ENCODE peak calls at places on chromosomes 4 and X, in ten cellular contexts. N is PC-3; U is OCI-LY7; I is CD4-positive, alpha-beta memory T cell; Y is naive thymus-derived CD4-positive, alpha-beta T cell; C is H9; Z is pancreas; K is CD8-positive, alpha-beta T cell; D is heart left ventricle; G is fibroblast of lung. W is an unnamed sample.

GRCh38 chr4:10346023-10346422 is 111.2 kb downstream of the ZNF518B start:
- DNase-seq in N (peak; percentile 34), U (no peak), I (no peak), Y (no peak), C (no peak), Z (no peak), K (no peak), D (no peak), G (no peak), W (no peak)

GRCh38 chr4:78552398-78553396 is 1.1 kb downstream of the ANXA3 start:
- DNase-seq in N (peak; percentile 92), U (no peak), I (no peak), Y (no peak), C (peak; percentile 79), Z (peak; percentile 23), K (no peak), D (no peak), G (peak; percentile 78), W (no peak)

GRCh38 chr4:82984459-82984858 is 26.2 kb downstream of the LIN54 start:
- DNase-seq in N (peak; percentile 38), U (no peak), I (no peak), Y (no peak), C (no peak), Z (no peak), K (no peak), D (no peak), G (peak; percentile 69), W (no peak)

GRCh38 chr4:121597346-121597934 is 99.3 kb downstream of the ANXA5 start:
- DNase-seq in N (peak; percentile 19), U (no peak), I (no peak), Y (no peak), C (no peak), Z (no peak), K (no peak), D (no peak), G (peak; percentile 74), W (no peak)

GRCh38 chr4:54067163-54067562 is 2.8 kb upstream of the CHIC2 start:
- DNase-seq in N (peak; percentile 97), U (no peak), I (no peak), Y (no peak), C (no peak), Z (peak; percentile 22), K (no peak), D (peak; percentile 54), G (peak; percentile 82), W (no peak)

GRCh38 chr4:18518098-18518497 is 496.5 kb upstream of the LCORL start:
- DNase-seq in N (no peak), U (no peak), I (no peak), Y (no peak), C (no peak), Z (no peak), K (no peak), D (no peak), G (no peak), W (no peak)

GRCh38 chr4:55178226-55179005 is 53.0 kb upstream of the KDR start:
- DNase-seq in N (no peak), U (no peak), I (no peak), Y (no peak), C (no peak), Z (no peak), K (no peak), D (no peak), G (no peak), W (no peak)

GRCh38 chr4:71377561-71377960 is 38.7 kb downstream of the SLC4A4 start:
- DNase-seq in N (peak; percentile 96), U (no peak), I (no peak), Y (no peak), C (no peak), Z (no peak), K (no peak), D (no peak), G (peak; percentile 92), W (no peak)

GRCh38 chr4:150315175-150315574 is 236.9 kb downstream of the DCLK2 start:
- DNase-seq in N (no peak), U (no peak), I (no peak), Y (no peak), C (no peak), Z (no peak), K (no peak), D (no peak), G (peak; percentile 58), W (no peak)

GRCh38 chrX:56729152-56729557 is at the start of gene NBDY:
- DNase-seq in N (peak; percentile 50), U (peak; percentile 67), I (peak; percentile 36), Y (no peak), C (peak; percentile 54), Z (peak; percentile 42), K (peak; percentile 1), D (peak; percentile 37), G (peak; percentile 56), W (peak; percentile 7)

GRCh38 chr4:183823394-183823793 is 81.7 kb upstream of the STOX2 start:
- DNase-seq in N (peak; percentile 79), U (no peak), I (no peak), Y (no peak), C (no peak), Z (no peak), K (no peak), D (no peak), G (peak; percentile 85), W (no peak)

GRCh38 chr4:26861434-26862186 is 969 bp downstream of the STIM2 start:
- DNase-seq in N (peak; percentile 37), U (peak; percentile 97), I (peak; percentile 73), Y (peak; percentile 57), C (peak; percentile 58), Z (peak; percentile 71), K (peak; percentile 43), D (peak; percentile 79), G (peak; percentile 71), W (peak; percentile 56)

GRCh38 chr4:45006078-45006477 is 279.7 kb upstream of the GNPDA2 start:
- DNase-seq in N (peak; percentile 83), U (no peak), I (no peak), Y (no peak), C (no peak), Z (no peak), K (no peak), D (no peak), G (no peak), W (no peak)

GRCh38 chr4:54333657-54334056 is 104.6 kb downstream of the PDGFRA start:
- DNase-seq in N (no peak), U (no peak), I (no peak), Y (no peak), C (no peak), Z (no peak), K (no peak), D (no peak), G (no peak), W (no peak)

GRCh38 chr4:25229804-25230203 is 4.0 kb upstream of the PI4K2B start:
- DNase-seq in N (no peak), U (no peak), I (no peak), Y (no peak), C (no peak), Z (no peak), K (no peak), D (no peak), G (no peak), W (no peak)
- H3K9me3 ChIP-seq in N (peaks cover 2% of the 10 kb centered on the region), U (peaks cover 19% of the 10 kb centered on the region), I (no peaks in the 10 kb centered on the region), Y (no peaks in the 10 kb centered on the region), C (peaks cover 14% of the 10 kb centered on the region), Z (peaks cover under 1% of the 10 kb centered on the region), K (peaks cover 4% of the 10 kb centered on the region), D (peaks cover 29% of the 10 kb centered on the region), G (no peaks in the 10 kb centered on the region), W (peaks cover under 1% of the 10 kb centered on the region)

DNA sequence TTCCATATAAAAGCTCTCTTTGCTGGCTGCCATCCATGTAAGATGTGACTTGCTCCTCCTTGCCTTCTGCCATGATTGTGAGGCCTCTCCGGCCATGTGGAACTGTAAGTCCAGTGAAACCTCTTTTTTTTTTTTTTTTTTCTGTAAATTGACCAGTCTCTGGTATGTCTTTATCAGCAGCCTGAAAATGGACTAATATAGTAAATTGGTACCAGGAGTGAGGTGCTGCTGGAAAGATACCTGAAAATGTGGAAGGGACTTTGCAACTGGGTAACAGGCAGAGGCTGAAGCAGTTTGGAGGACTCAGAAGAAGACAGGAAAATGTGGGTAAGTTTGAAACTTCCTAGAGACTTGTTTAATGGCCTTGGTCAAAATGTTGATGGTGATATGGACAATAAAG is 124.3 kb upstream of the AADAT start:
- DNase-seq in N (no peak), U (no peak), I (no peak), Y (no peak), C (no peak), Z (no peak), K (no peak), D (no peak), G (no peak), W (no peak)
- H3K9me3 ChIP-seq in N (no peaks in the 10 kb centered on the region), U (no peaks in the 10 kb centered on the region), I (no peaks in the 10 kb centered on the region), Y (no peaks in the 10 kb centered on the region), C (peaks cover 10% of the 10 kb centered on the region), Z (no peaks in the 10 kb centered on the region), K (no peaks in the 10 kb centered on the region), D (peaks cover 30% of the 10 kb centered on the region), G (no peaks in the 10 kb centered on the region), W (peaks cover 2% of the 10 kb centered on the region)

DNA sequence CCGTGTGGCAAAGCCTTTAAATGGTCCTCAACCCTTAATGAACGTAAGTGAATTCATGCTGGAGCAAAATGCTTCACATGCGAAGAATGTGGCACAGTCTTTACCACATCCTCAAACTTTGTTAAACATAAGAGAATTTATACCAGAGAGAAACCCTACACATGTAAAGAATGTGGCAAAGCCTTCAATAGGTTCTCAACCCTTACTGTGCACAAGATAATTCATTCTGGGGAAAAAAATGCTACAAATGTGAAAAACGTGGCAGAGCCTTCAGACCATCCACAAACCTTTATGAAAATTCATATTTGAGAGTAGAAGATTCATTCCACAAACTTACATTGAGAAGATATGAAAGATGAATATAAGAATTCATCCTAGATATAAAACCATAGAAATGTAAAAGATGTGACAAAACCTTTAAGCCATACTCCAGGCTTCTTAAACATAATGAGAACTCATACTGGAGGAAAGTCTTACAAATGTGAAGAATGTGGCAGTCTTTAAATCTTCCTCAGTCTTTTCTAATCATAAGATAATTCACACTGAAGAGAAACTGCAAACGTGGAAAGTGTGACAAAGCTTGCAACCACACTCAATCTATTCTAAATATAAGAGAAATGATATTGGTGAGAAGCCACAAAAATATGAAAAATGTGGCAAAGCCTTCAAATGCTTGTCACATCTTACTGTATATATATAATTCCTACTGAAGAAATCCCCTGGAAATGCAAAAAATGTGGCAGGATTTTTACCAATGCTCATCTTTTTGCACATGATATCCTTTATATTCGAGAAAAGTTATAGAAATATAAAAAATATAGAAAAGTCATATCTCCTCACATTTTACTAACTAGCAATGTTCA is 36.9 kb downstream of the ZNF141 start:
- DNase-seq in N (no peak), U (no peak), I (no peak), Y (no peak), C (no peak), Z (no peak), K (no peak), D (no peak), G (no peak), W (no peak)
- H3K9me3 ChIP-seq in N (peaks cover 61% of the 10 kb centered on the region), U (peaks cover 71% of the 10 kb centered on the region), I (peaks cover 20% of the 10 kb centered on the region), Y (peaks cover 34% of the 10 kb centered on the region), C (peaks cover 84% of the 10 kb centered on the region), Z (peaks cover 14% of the 10 kb centered on the region), K (peaks cover 56% of the 10 kb centered on the region), D (peaks cover 100% of the 10 kb centered on the region), G (peaks cover 5% of the 10 kb centered on the region), W (peaks cover 57% of the 10 kb centered on the region)

GRCh38 chrX:2840961-2841360 is 12.2 kb downstream of the GYG2 start:
- DNase-seq in N (no peak), U (no peak), I (no peak), Y (no peak), C (no peak), Z (no peak), K (no peak), D (no peak), G (no peak), W (no peak)

GRCh38 chrX:2841511-2841910 is 12.8 kb downstream of the GYG2 start:
- DNase-seq in N (no peak), U (no peak), I (no peak), Y (no peak), C (no peak), Z (no peak), K (no peak), D (no peak), G (peak; percentile 73), W (no peak)

GRCh38 chrX:2837961-2838360 is 9.2 kb downstream of the GYG2 start:
- DNase-seq in N (no peak), U (no peak), I (no peak), Y (no peak), C (no peak), Z (no peak), K (no peak), D (no peak), G (no peak), W (no peak)
- H3K9me3 ChIP-seq in N (no peaks in the 10 kb centered on the region), U (no peaks in the 10 kb centered on the region), I (no peaks in the 10 kb centered on the region), Y (no peaks in the 10 kb centered on the region), C (no peaks in the 10 kb centered on the region), Z (no peaks in the 10 kb centered on the region), K (no peaks in the 10 kb centered on the region), D (no peaks in the 10 kb centered on the region), G (no peaks in the 10 kb centered on the region), W (no peaks in the 10 kb centered on the region)

W was measured in T-helper 17 cell.